ENCODE peak calls at places on chromosomes 16 and 17, in seven cellular contexts. S is pancreas; F is GM12865; R is AG04450; J is CD8-positive, alpha-beta T cell; Y is gastrocnemius medialis; W is cardiac fibroblast. A is an unnamed sample.

GRCh38 chr17:76685846-76686245 is 24.9 kb downstream of the MXRA7 start:
- DNase-seq in S (no peak), F (no peak), R (no peak), J (no peak), Y (no peak), W (no peak), A (no peak)

GRCh38 chr17:80678621-80679020 is 134.0 kb downstream of the RPTOR start:
- DNase-seq in S (no peak), F (no peak), R (peak; percentile 46), J (no peak), Y (no peak), W (peak; percentile 51), A (no peak)

GRCh38 chr16:29700253-29700987 is 21.4 kb downstream of the QPRT start:
- DNase-seq in S (peak; percentile 74), F (peak; percentile 87), R (peak; percentile 72), J (peak; percentile 88), Y (peak; percentile 60), W (peak; percentile 93), A (peak; percentile 19)

GRCh38 chr17:72399608-72400487 is 279.0 kb downstream of the SOX9 start:
- DNase-seq in S (no peak), F (no peak), R (no peak), J (no peak), Y (no peak), W (no peak), A (no peak)

GRCh38 chr16:87229230-87230192 is 87.7 kb downstream of the C16orf95 start:
- DNase-seq in S (no peak), F (no peak), R (no peak), J (no peak), Y (no peak), W (no peak), A (no peak)

GRCh38 chr16:31033709-31034492 is 543 bp downstream of the STX4 start:
- DNase-seq in S (peak; percentile 94), F (peak; percentile 85), R (peak; percentile 48), J (peak; percentile 88), Y (peak; percentile 88), W (peak; percentile 85), A (peak; percentile 84)

GRCh38 chr16:79348521-79349306 is 251.8 kb downstream of the MAF start:
- DNase-seq in S (no peak), F (no peak), R (no peak), J (no peak), Y (no peak), W (no peak), A (no peak)

GRCh38 chr17:66625321-66625767 is 209.6 kb upstream of the CACNG5 start:
- DNase-seq in S (no peak), F (peak; percentile 16), R (no peak), J (no peak), Y (no peak), W (peak; percentile 45), A (no peak)

GRCh38 chr17:74779948-74780400 is 3.8 kb upstream of the NAT9 start:
- DNase-seq in S (no peak), F (peak; percentile 94), R (no peak), J (peak; percentile 76), Y (peak; percentile 29), W (no peak), A (no peak)

GRCh38 chr17:7852919-7853692 is 1.8 kb upstream of the TMEM88 start:
- DNase-seq in S (peak; percentile 55), F (no peak), R (no peak), J (no peak), Y (no peak), W (no peak), A (no peak)

GRCh38 chr16:8370374-8371015 is 219.8 kb downstream of the TMEM114 start:
- DNase-seq in S (no peak), F (no peak), R (no peak), J (no peak), Y (no peak), W (no peak), A (no peak)

GRCh38 chr16:78275420-78275819 is 176.0 kb downstream of the WWOX start:
- DNase-seq in S (no peak), F (no peak), R (no peak), J (no peak), Y (no peak), W (no peak), A (no peak)

GRCh38 chr16:245105-245504 is 10.5 kb downstream of the FAM234A start:
- DNase-seq in S (no peak), F (no peak), R (no peak), J (no peak), Y (no peak), W (no peak), A (no peak)

GRCh38 chr17:63442549-63443035 is 3.5 kb downstream of the CYB561 start:
- DNase-seq in S (no peak), F (peak; percentile 31), R (no peak), J (no peak), Y (no peak), W (no peak), A (no peak)

GRCh38 chr17:75587718-75588545 is at the start of gene MYO15B:
- DNase-seq in S (no peak), F (no peak), R (no peak), J (peak; percentile 84), Y (no peak), W (peak; percentile 12), A (no peak)

GRCh38 chr17:63425478-63425877 is 20.6 kb downstream of the CYB561 start:
- DNase-seq in S (peak; percentile 56), F (peak; percentile 78), R (peak; percentile 68), J (peak; percentile 82), Y (peak; percentile 58), W (peak; percentile 91), A (peak; percentile 40)

GRCh38 chr17:77874303-77875050 is 84.0 kb upstream of the TNRC6C start:
- DNase-seq in S (no peak), F (no peak), R (no peak), J (no peak), Y (no peak), W (no peak), A (no peak)

GRCh38 chr17:47684535-47685193 is 9.3 kb upstream of the TBKBP1 start:
- DNase-seq in S (no peak), F (no peak), R (no peak), J (no peak), Y (no peak), W (no peak), A (no peak)

GRCh38 chr17:57619061-57619937 is 125.8 kb downstream of the CCDC182 start:
- DNase-seq in S (no peak), F (no peak), R (no peak), J (no peak), Y (no peak), W (peak; percentile 17), A (no peak)

GRCh38 chr16:74667215-74667765 is 613 bp upstream of the RFWD3 start:
- DNase-seq in S (no peak), F (peak; percentile 47), R (no peak), J (peak; percentile 58), Y (no peak), W (peak; percentile 19), A (no peak)

GRCh38 chr17:58993322-58993721 is 113.4 kb downstream of the TRIM37 start:
- DNase-seq in S (no peak), F (no peak), R (no peak), J (no peak), Y (no peak), W (no peak), A (no peak)

GRCh38 chr17:27974531-27975145 is 67.8 kb upstream of the NLK start:
- DNase-seq in S (no peak), F (no peak), R (no peak), J (no peak), Y (no peak), W (no peak), A (no peak)

GRCh38 chr16:75195811-75196790 is 10.9 kb downstream of the CTRB2 start:
- DNase-seq in S (no peak), F (no peak), R (no peak), J (peak; percentile 43), Y (no peak), W (no peak), A (no peak)

GRCh38 chr16:24993722-24994686 is 21.2 kb downstream of the ARHGAP17 start:
- DNase-seq in S (no peak), F (no peak), R (peak; percentile 81), J (no peak), Y (no peak), W (peak; percentile 79), A (no peak)

GRCh38 chr17:67281736-67282135 is 36.7 kb upstream of the HELZ start:
- DNase-seq in S (no peak), F (no peak), R (no peak), J (no peak), Y (no peak), W (no peak), A (no peak)

GRCh38 chr16:1371054-1371978 is 19.6 kb downstream of the GNPTG start:
- DNase-seq in S (no peak), F (no peak), R (no peak), J (no peak), Y (no peak), W (no peak), A (no peak)

GRCh38 chr16:52470601-52471000 is 76.3 kb downstream of the TOX3 start:
- DNase-seq in S (no peak), F (no peak), R (no peak), J (no peak), Y (no peak), W (no peak), A (no peak)
- H3K4me3 ChIP-seq in S (no peak overlapping the region), F (no peak overlapping the region), R (no peak overlapping the region), J (no peak overlapping the region), Y (no peak overlapping the region), W (no peak overlapping the region), A (no peak overlapping the region)

DNA sequence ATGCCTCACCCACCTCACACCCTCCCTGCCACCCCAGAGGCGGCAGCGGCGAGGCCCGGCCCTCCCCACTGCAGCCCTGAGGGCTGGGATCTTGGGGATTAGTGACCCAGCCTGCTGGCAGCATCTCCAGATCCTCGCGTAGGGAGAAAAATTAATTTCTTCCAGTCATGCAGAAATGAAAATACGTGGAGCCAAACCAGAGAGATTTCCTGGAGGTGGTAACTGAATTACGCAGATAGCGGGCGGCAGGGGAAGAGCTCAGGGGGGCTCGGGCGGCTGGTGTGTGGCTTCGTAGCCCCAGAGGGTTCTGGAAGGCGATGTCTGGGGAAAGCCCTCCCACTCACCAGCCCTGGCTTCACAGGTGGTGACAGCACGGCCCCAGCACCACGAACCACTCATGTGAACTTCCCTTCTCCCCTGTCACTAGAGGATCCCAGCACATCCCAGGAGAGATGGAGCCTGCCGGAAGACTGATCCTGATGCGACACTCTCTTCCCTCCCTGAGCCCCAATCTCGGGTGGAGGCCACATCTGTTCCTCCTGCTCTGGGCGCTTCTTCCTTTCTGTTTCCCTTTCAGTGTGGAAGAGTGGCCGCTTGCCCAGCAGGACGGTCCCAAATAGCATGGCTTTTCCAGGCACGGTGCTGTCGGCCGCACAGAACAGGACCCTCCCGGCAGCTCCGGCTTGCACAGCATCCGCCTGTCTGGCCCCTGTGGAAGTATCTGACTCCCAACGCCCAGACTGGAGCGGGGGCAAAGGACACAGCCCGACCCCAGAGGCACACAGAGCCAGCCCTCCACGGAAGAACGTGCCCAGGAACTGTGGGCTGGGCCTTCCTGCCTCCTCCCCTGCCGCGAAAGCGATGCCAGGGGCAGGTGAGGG is 37.8 kb downstream of the CBFA2T3 start:
- DNase-seq in S (peak; percentile 38), F (no peak), R (no peak), J (no peak), Y (no peak), W (no peak), A (no peak)
- H3K4me3 ChIP-seq in S (peak overlapping the region; percentile 66), F (peak overlapping the region; percentile 7), R (no peak overlapping the region), J (no peak overlapping the region), Y (peak overlapping the region; percentile 63), W (no peak overlapping the region), A (peak overlapping the region; percentile 63)

GRCh38 chr17:15947331-15947730 is 2.4 kb downstream of the ADORA2B start:
- DNase-seq in S (no peak), F (no peak), R (no peak), J (no peak), Y (no peak), W (peak; percentile 58), A (no peak)
- H3K4me3 ChIP-seq in S (no peak overlapping the region), F (no peak overlapping the region), R (peak overlapping the region; percentile 13), J (no peak overlapping the region), Y (no peak overlapping the region), W (peak overlapping the region; percentile 73), A (no peak overlapping the region)

GRCh38 chr16:69386596-69386995 is 789 bp upstream of the TERF2 start:
- DNase-seq in S (no peak), F (no peak), R (no peak), J (no peak), Y (no peak), W (no peak), A (no peak)
- H3K4me3 ChIP-seq in S (no peak overlapping the region), F (peak overlapping the region; percentile 73), R (no peak overlapping the region), J (no peak overlapping the region), Y (peak overlapping the region; percentile 82), W (no peak overlapping the region), A (no peak overlapping the region)

A was measured in thoracic aorta.